ENCODE peak calls at places on chromosomes 2 and 18, in nine cellular contexts. D, Z, M, B, Y, X, A, C and H are unnamed samples.

GRCh38 chr2:28357055-28357454 is 35.6 kb upstream of the FOSL2 start:
- DNase-seq in D (no peak), Z (no peak), M (no peak), B (no peak), Y (no peak), X (no peak), A (no peak), C (no peak), H (no peak)

GRCh38 chr2:127426501-127427354 is 8.5 kb downstream of the PROC start:
- DNase-seq in D (no peak), Z (no peak), M (no peak), B (no peak), Y (no peak), X (no peak), A (no peak), C (no peak), H (no peak)

GRCh38 chr2:203914546-203915169 is 21.9 kb upstream of the ICOS start:
- DNase-seq in D (peak; percentile 14), Z (peak; percentile 3), M (no peak), B (no peak), Y (no peak), X (no peak), A (no peak), C (no peak), H (no peak)

GRCh38 chr2:54695378-54695777 is 28.1 kb upstream of the EML6 start:
- DNase-seq in D (no peak), Z (no peak), M (no peak), B (no peak), Y (no peak), X (no peak), A (no peak), C (no peak), H (no peak)

GRCh38 chr2:239400000-239400831 is 604 bp downstream of the HDAC4 start:
- DNase-seq in D (peak; percentile 22), Z (no peak), M (no peak), B (peak; percentile 57), Y (no peak), X (no peak), A (peak; percentile 76), C (no peak), H (peak; percentile 27)

GRCh38 chr2:177680866-177681358 is 288.3 kb downstream of the AGPS start:
- DNase-seq in D (no peak), Z (no peak), M (no peak), B (no peak), Y (no peak), X (no peak), A (no peak), C (no peak), H (no peak)

GRCh38 chr2:23803275-23803964 is 123.5 kb downstream of the ATAD2B start:
- DNase-seq in D (no peak), Z (peak; percentile 59), M (peak; percentile 74), B (no peak), Y (peak; percentile 70), X (no peak), A (no peak), C (no peak), H (no peak)

GRCh38 chr2:234081970-234082822 is 31.7 kb downstream of the SPP2 start:
- DNase-seq in D (no peak), Z (no peak), M (no peak), B (no peak), Y (no peak), X (peak; percentile 86), A (no peak), C (no peak), H (no peak)

GRCh38 chr2:179263460-179264237 is 983 bp downstream of the SESTD1 start:
- DNase-seq in D (peak; percentile 30), Z (peak; percentile 47), M (peak; percentile 57), B (peak; percentile 39), Y (peak; percentile 51), X (peak; percentile 44), A (peak; percentile 29), C (peak; percentile 18), H (peak; percentile 42)

GRCh38 chr18:29076645-29077044 is 899.7 kb upstream of the CDH2 start:
- DNase-seq in D (no peak), Z (no peak), M (no peak), B (no peak), Y (no peak), X (no peak), A (no peak), C (no peak), H (no peak)

GRCh38 chr2:46615555-46616487 is 136.5 kb downstream of the TMEM247 start:
- DNase-seq in D (peak; percentile 17), Z (no peak), M (peak; percentile 20), B (peak; percentile 47), Y (no peak), X (no peak), A (peak; percentile 4), C (no peak), H (peak; percentile 14)

GRCh38 chr2:173048530-173048900 is 27.1 kb upstream of the MAP3K20 start:
- DNase-seq in D (no peak), Z (no peak), M (no peak), B (no peak), Y (no peak), X (no peak), A (no peak), C (no peak), H (no peak)

GRCh38 chr2:104744537-104744936 is 109.4 kb upstream of the POU3F3 start:
- DNase-seq in D (no peak), Z (no peak), M (no peak), B (no peak), Y (no peak), X (no peak), A (no peak), C (no peak), H (no peak)

GRCh38 chr2:219469186-219469724 is 29.4 kb upstream of the GMPPA start:
- DNase-seq in D (no peak), Z (peak; percentile 47), M (peak; percentile 53), B (peak; percentile 80), Y (peak; percentile 72), X (no peak), A (no peak), C (no peak), H (no peak)

GRCh38 chr18:48254077-48254602 is 155.0 kb downstream of the ZBTB7C start:
- DNase-seq in D (no peak), Z (no peak), M (no peak), B (no peak), Y (no peak), X (no peak), A (no peak), C (no peak), H (no peak)

GRCh38 chr18:33495278-33495677 is 54.8 kb upstream of the CCDC178 start:
- DNase-seq in D (peak; percentile 47), Z (peak; percentile 1), M (peak; percentile 64), B (peak; percentile 20), Y (peak; percentile 49), X (no peak), A (peak; percentile 66), C (peak; percentile 37), H (peak; percentile 50)

GRCh38 chr2:120236296-120236695 is 13.1 kb upstream of the TMEM185B start:
- DNase-seq in D (no peak), Z (no peak), M (no peak), B (no peak), Y (no peak), X (peak; percentile 21), A (no peak), C (no peak), H (no peak)

GRCh38 chr2:113281920-113282746 is 3.4 kb upstream of the PAX8 start:
- DNase-seq in D (no peak), Z (peak; percentile 49), M (peak; percentile 76), B (no peak), Y (peak; percentile 86), X (no peak), A (no peak), C (no peak), H (no peak)

GRCh38 chr2:204268458-204268857 is 276.8 kb upstream of the PARD3B start:
- DNase-seq in D (no peak), Z (peak; percentile 1), M (no peak), B (no peak), Y (no peak), X (no peak), A (no peak), C (no peak), H (no peak)

GRCh38 chr2:74507145-74507925 is at the start of gene PCGF1:
- DNase-seq in D (peak; percentile 98), Z (peak; percentile 98), M (peak; percentile 98), B (peak; percentile 98), Y (peak; percentile 91), X (peak; percentile 100), A (peak; percentile 98), C (peak; percentile 99), H (peak; percentile 95)
- TF ChIP-seq CTCF in D (peak; percentile 73), Z (peak; percentile 36), M (peak; percentile 42), B (peak; percentile 70), Y (peak; percentile 26), X (no peak), A (peak; percentile 53), C (no peak), H (peak; percentile 32)

GRCh38 chr2:3780477-3781402 is 77.4 kb downstream of the DCDC2C start:
- DNase-seq in D (peak; percentile 77), Z (peak; percentile 5), M (peak; percentile 28), B (peak; percentile 79), Y (no peak), X (peak; percentile 67), A (peak; percentile 81), C (peak; percentile 24), H (peak; percentile 63)
- TF ChIP-seq CTCF in D (peak; percentile 67), Z (peak; percentile 44), M (peak; percentile 69), B (peak; percentile 99), Y (peak; percentile 77), X (peak; percentile 33), A (peak; percentile 62), C (no peak), H (peak; percentile 26)

GRCh38 chr2:242030226-242030575 is 160.7 kb downstream of the RTP5 start:
- DNase-seq in D (no peak), Z (no peak), M (no peak), B (no peak), Y (no peak), X (no peak), A (no peak), C (no peak), H (no peak)
- TF ChIP-seq CTCF in D (no peak), Z (no peak), M (no peak), B (no peak), Y (no peak), X (no peak), A (no peak), C (no peak), H (no peak)

GRCh38 chr2:10240911-10241610 is 61.6 kb upstream of the HPCAL1 start:
- DNase-seq in D (no peak), Z (no peak), M (no peak), B (no peak), Y (no peak), X (no peak), A (no peak), C (peak; percentile 10), H (no peak)

GRCh38 chr2:10240161-10240681 is 62.5 kb upstream of the HPCAL1 start:
- DNase-seq in D (no peak), Z (no peak), M (no peak), B (no peak), Y (no peak), X (no peak), A (no peak), C (peak; percentile 6), H (no peak)

GRCh38 chr2:10238991-10239485 is 63.7 kb upstream of the HPCAL1 start:
- DNase-seq in D (no peak), Z (no peak), M (no peak), B (no peak), Y (no peak), X (no peak), A (no peak), C (peak; percentile 6), H (no peak)

GRCh38 chr2:10238396-10238795 is 64.3 kb upstream of the HPCAL1 start:
- DNase-seq in D (no peak), Z (no peak), M (no peak), B (no peak), Y (no peak), X (no peak), A (no peak), C (peak; percentile 3), H (no peak)

GRCh38 chr2:10239561-10239967 is 63.1 kb upstream of the HPCAL1 start:
- DNase-seq in D (peak; percentile 11), Z (no peak), M (no peak), B (peak; percentile 35), Y (no peak), X (no peak), A (no peak), C (peak; percentile 67), H (no peak)
- TF ChIP-seq CTCF in D (peak; percentile 19), Z (no peak), M (peak; percentile 27), B (peak; percentile 29), Y (no peak), X (no peak), A (peak; percentile 45), C (peak; percentile 30), H (no peak)